ENCODE peak calls at places on chromosome 22, in five cellular contexts. D, H, A, U and N are unnamed samples.

GRCh38 chr22:17780116-17780740 is 6.0 kb upstream of the BID start:
- DNase-seq in D (no peak), H (no peak), A (no peak), U (peak; percentile 65), N (no peak)

GRCh38 chr22:37454857-37455686 is 27.8 kb upstream of the ELFN2 start:
- DNase-seq in D (no peak), H (no peak), A (peak; percentile 49), U (no peak), N (no peak)

GRCh38 chr22:39173787-39174497 is 21.5 kb upstream of the CBX7 start:
- DNase-seq in D (no peak), H (no peak), A (no peak), U (peak; percentile 50), N (no peak)

GRCh38 chr22:45240137-45240809 is 421 bp downstream of the KIAA0930 start:
- DNase-seq in D (no peak), H (no peak), A (no peak), U (peak; percentile 55), N (no peak)

GRCh38 chr22:21636629-21637218 is 4.2 kb downstream of the CCDC116 start:
- DNase-seq in D (no peak), H (no peak), A (no peak), U (no peak), N (no peak)

GRCh38 chr22:24871611-24872205 is 65.7 kb downstream of the SGSM1 start:
- DNase-seq in D (no peak), H (no peak), A (no peak), U (no peak), N (no peak)

GRCh38 chr22:27790396-27791216 is 10.9 kb downstream of the MN1 start:
- DNase-seq in D (no peak), H (no peak), A (no peak), U (no peak), N (no peak)

GRCh38 chr22:42697542-42698013 is 23.1 kb downstream of the A4GALT start:
- DNase-seq in D (no peak), H (no peak), A (peak; percentile 65), U (no peak), N (no peak)

GRCh38 chr22:23534851-23535717 is 45.0 kb downstream of the IGLL1 start:
- DNase-seq in D (no peak), H (no peak), A (no peak), U (no peak), N (no peak)

GRCh38 chr22:20267441-20268288 is 453 bp downstream of the RTN4R start:
- DNase-seq in D (no peak), H (no peak), A (no peak), U (no peak), N (no peak)

GRCh38 chr22:44378380-44378779 is 65.6 kb upstream of the SHISAL1 start:
- DNase-seq in D (no peak), H (no peak), A (no peak), U (no peak), N (no peak)

GRCh38 chr22:42947211-42947990 is 67.5 kb downstream of the PACSIN2 start:
- DNase-seq in D (no peak), H (no peak), A (peak; percentile 77), U (no peak), N (no peak)

GRCh38 chr22:42646569-42647525 is 2.3 kb downstream of the CYB5R3 start:
- DNase-seq in D (no peak), H (no peak), A (peak; percentile 82), U (no peak), N (no peak)

GRCh38 chr22:19422440-19423301 is 8.9 kb downstream of the HIRA start:
- DNase-seq in D (no peak), H (no peak), A (no peak), U (no peak), N (no peak)